ENCODE peak calls at places on chromosomes 6 and 20, in five cellular contexts. One of them, this sample, is unnamed.

GRCh38 chr6:89886378-89887120 is 7.7 kb upstream of the GJA10 start:
- DNase-seq in neural crest cell: no peak
- DNase-seq in spleen: peak
- DNase-seq in omental fat pad: no peak
- DNase-seq in GM13976: peak
- DNase-seq in this sample: no peak

GRCh38 chr20:58719258-58719657 is 26.7 kb downstream of the NPEPL1 start:
- DNase-seq in neural crest cell: no peak
- DNase-seq in spleen: peak
- DNase-seq in omental fat pad: no peak
- DNase-seq in GM13976: no peak
- DNase-seq in this sample: no peak

GRCh38 chr6:7145269-7146078 is 37.7 kb downstream of the RREB1 start:
- DNase-seq in neural crest cell: no peak
- DNase-seq in spleen: no peak
- DNase-seq in omental fat pad: no peak
- DNase-seq in GM13976: no peak
- DNase-seq in this sample: no peak

GRCh38 chr6:33975631-33976424 is 170.1 kb downstream of the GRM4 start:
- DNase-seq in neural crest cell: no peak
- DNase-seq in spleen: peak
- DNase-seq in omental fat pad: no peak
- DNase-seq in GM13976: no peak
- DNase-seq in this sample: peak

GRCh38 chr6:109456283-109456583 is 661 bp upstream of the MICAL1 start:
- DNase-seq in neural crest cell: no peak
- DNase-seq in spleen: no peak
- DNase-seq in omental fat pad: no peak
- DNase-seq in GM13976: no peak
- DNase-seq in this sample: no peak

GRCh38 chr6:123926000-123926399 is 122.3 kb downstream of the NKAIN2 start:
- DNase-seq in neural crest cell: no peak
- DNase-seq in spleen: no peak
- DNase-seq in omental fat pad: no peak
- DNase-seq in GM13976: no peak
- DNase-seq in this sample: no peak

GRCh38 chr6:38782616-38783015 is 67.5 kb downstream of the DNAH8 start:
- DNase-seq in neural crest cell: no peak
- DNase-seq in spleen: no peak
- DNase-seq in omental fat pad: no peak
- DNase-seq in GM13976: no peak
- DNase-seq in this sample: no peak

GRCh38 chr6:148883270-148883669 is 136.4 kb downstream of the UST start:
- DNase-seq in neural crest cell: no peak
- DNase-seq in spleen: no peak
- DNase-seq in omental fat pad: no peak
- DNase-seq in GM13976: no peak
- DNase-seq in this sample: no peak

GRCh38 chr20:24066075-24066700 is 77.6 kb upstream of the GGTLC1 start:
- DNase-seq in neural crest cell: no peak
- DNase-seq in spleen: no peak
- DNase-seq in omental fat pad: no peak
- DNase-seq in GM13976: no peak
- DNase-seq in this sample: no peak

GRCh38 chr20:3839328-3839727 is 7.3 kb upstream of the MAVS start:
- DNase-seq in neural crest cell: no peak
- DNase-seq in spleen: no peak
- DNase-seq in omental fat pad: no peak
- DNase-seq in GM13976: no peak
- DNase-seq in this sample: no peak

GRCh38 chr6:169452117-169452868 is 198.6 kb upstream of the THBS2 start:
- DNase-seq in neural crest cell: no peak
- DNase-seq in spleen: no peak
- DNase-seq in omental fat pad: peak
- DNase-seq in GM13976: no peak
- DNase-seq in this sample: no peak

GRCh38 chr6:20873425-20874190 is 339.4 kb downstream of the CDKAL1 start:
- DNase-seq in neural crest cell: no peak
- DNase-seq in spleen: no peak
- DNase-seq in omental fat pad: no peak
- DNase-seq in GM13976: no peak
- DNase-seq in this sample: no peak

GRCh38 chr6:93801101-93801847 is 381.9 kb upstream of the EPHA7 start:
- DNase-seq in neural crest cell: no peak
- DNase-seq in spleen: no peak
- DNase-seq in omental fat pad: no peak
- DNase-seq in GM13976: no peak
- DNase-seq in this sample: no peak

GRCh38 chr6:108661430-108661829 is 100.7 kb downstream of the FOXO3 start:
- DNase-seq in neural crest cell: no peak
- DNase-seq in spleen: no peak
- DNase-seq in omental fat pad: no peak
- DNase-seq in GM13976: no peak
- DNase-seq in this sample: no peak

GRCh38 chr20:62028384-62028783 is 37.3 kb downstream of the TAF4 start:
- DNase-seq in neural crest cell: no peak
- DNase-seq in spleen: no peak
- DNase-seq in omental fat pad: no peak
- DNase-seq in GM13976: no peak
- DNase-seq in this sample: no peak

GRCh38 chr6:26043389-26044139 is 43.7 kb upstream of the HFE start:
- DNase-seq in neural crest cell: no peak
- DNase-seq in spleen: peak
- DNase-seq in omental fat pad: no peak
- DNase-seq in GM13976: peak
- DNase-seq in this sample: no peak

GRCh38 chr20:10645205-10645570 is 28.6 kb downstream of the JAG1 start:
- DNase-seq in neural crest cell: no peak
- DNase-seq in spleen: no peak
- DNase-seq in omental fat pad: no peak
- DNase-seq in GM13976: no peak
- DNase-seq in this sample: no peak

GRCh38 chr6:144151010-144151727 is 852 bp downstream of the STX11 start:
- DNase-seq in neural crest cell: no peak
- DNase-seq in spleen: peak
- DNase-seq in omental fat pad: no peak
- DNase-seq in GM13976: peak
- DNase-seq in this sample: no peak

GRCh38 chr6:10248378-10248843 is 166.5 kb downstream of the TFAP2A start:
- DNase-seq in neural crest cell: no peak
- DNase-seq in spleen: no peak
- DNase-seq in omental fat pad: no peak
- DNase-seq in GM13976: no peak
- DNase-seq in this sample: no peak
- TF ChIP-seq CTCF in neural crest cell: no peak
- TF ChIP-seq CTCF in spleen: no peak
- TF ChIP-seq CTCF in omental fat pad: no peak
- TF ChIP-seq CTCF in GM13976: no peak
- TF ChIP-seq CTCF in this sample: no peak

GRCh38 chr6:19873031-19873430 is 35.9 kb downstream of the ID4 start:
- DNase-seq in neural crest cell: no peak
- DNase-seq in spleen: no peak
- DNase-seq in omental fat pad: no peak
- DNase-seq in GM13976: no peak
- DNase-seq in this sample: peak
- TF ChIP-seq CTCF in neural crest cell: peak
- TF ChIP-seq CTCF in spleen: no peak
- TF ChIP-seq CTCF in omental fat pad: no peak
- TF ChIP-seq CTCF in GM13976: no peak
- TF ChIP-seq CTCF in this sample: peak

GRCh38 chr6:63476302-63476701 is 96.0 kb upstream of the LOC128125822 start:
- DNase-seq in neural crest cell: no peak
- DNase-seq in spleen: no peak
- DNase-seq in omental fat pad: no peak
- DNase-seq in GM13976: no peak
- DNase-seq in this sample: no peak
- TF ChIP-seq CTCF in neural crest cell: no peak
- TF ChIP-seq CTCF in spleen: no peak
- TF ChIP-seq CTCF in omental fat pad: no peak
- TF ChIP-seq CTCF in GM13976: no peak
- TF ChIP-seq CTCF in this sample: no peak

DNA sequence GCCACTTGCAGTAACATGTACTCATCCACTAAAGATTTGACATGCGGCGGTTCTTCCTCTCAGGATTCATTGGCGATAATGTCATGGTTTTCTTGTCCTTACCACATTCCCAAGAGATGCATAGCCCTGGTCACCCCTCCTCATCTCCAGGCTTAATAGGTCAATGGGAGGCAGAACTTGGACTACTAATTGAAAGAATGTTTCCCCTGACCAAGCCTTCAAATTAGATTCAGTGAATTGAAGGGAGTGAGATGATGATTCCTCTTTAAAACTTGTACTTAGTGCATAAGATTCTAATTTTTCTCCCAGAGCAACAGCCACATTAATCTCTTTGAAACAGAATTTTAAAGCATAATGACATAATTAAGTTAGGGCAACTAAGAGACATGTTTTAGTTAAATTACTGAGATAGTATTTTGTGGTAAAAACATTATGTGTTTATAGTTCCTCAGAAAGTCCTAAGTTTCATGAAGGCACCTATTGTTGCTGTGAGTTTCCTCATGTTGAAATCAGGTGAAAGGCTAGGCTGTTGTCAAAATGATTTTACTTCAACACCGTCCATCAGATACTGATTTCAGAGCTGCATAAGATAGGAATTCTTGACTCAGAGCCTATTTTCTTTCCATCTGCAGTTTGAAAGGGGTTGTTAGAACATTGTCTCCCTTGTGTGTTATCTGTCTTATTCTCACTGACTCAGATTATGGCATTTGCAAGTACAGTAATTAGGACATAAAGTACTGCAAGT is 48.5 kb downstream of the STK4 start:
- DNase-seq in neural crest cell: no peak
- DNase-seq in spleen: no peak
- DNase-seq in omental fat pad: no peak
- DNase-seq in GM13976: no peak
- DNase-seq in this sample: no peak
- TF ChIP-seq CTCF in neural crest cell: no peak
- TF ChIP-seq CTCF in spleen: no peak
- TF ChIP-seq CTCF in omental fat pad: no peak
- TF ChIP-seq CTCF in GM13976: no peak
- TF ChIP-seq CTCF in this sample: no peak

GRCh38 chr6:40438556-40438955 is 148.6 kb downstream of the LRFN2 start:
- DNase-seq in neural crest cell: no peak
- DNase-seq in spleen: no peak
- DNase-seq in omental fat pad: no peak
- DNase-seq in GM13976: no peak
- DNase-seq in this sample: no peak
- TF ChIP-seq CTCF in neural crest cell: no peak
- TF ChIP-seq CTCF in spleen: no peak
- TF ChIP-seq CTCF in omental fat pad: no peak
- TF ChIP-seq CTCF in GM13976: no peak
- TF ChIP-seq CTCF in this sample: no peak

GRCh38 chr20:63815613-63815862 is 15.5 kb downstream of the ZBTB46 start:
- DNase-seq in neural crest cell: peak
- DNase-seq in spleen: no peak
- DNase-seq in omental fat pad: no peak
- DNase-seq in GM13976: no peak
- DNase-seq in this sample: no peak

GRCh38 chr20:63822276-63822696 is 8.8 kb downstream of the ZBTB46 start:
- DNase-seq in neural crest cell: no peak
- DNase-seq in spleen: no peak
- DNase-seq in omental fat pad: no peak
- DNase-seq in GM13976: no peak
- DNase-seq in this sample: no peak

GRCh38 chr20:63821824-63822223 is 9.2 kb downstream of the ZBTB46 start:
- DNase-seq in neural crest cell: no peak
- DNase-seq in spleen: no peak
- DNase-seq in omental fat pad: no peak
- DNase-seq in GM13976: no peak
- DNase-seq in this sample: no peak

GRCh38 chr20:63815869-63816268 is 15.2 kb downstream of the ZBTB46 start:
- DNase-seq in neural crest cell: no peak
- DNase-seq in spleen: no peak
- DNase-seq in omental fat pad: no peak
- DNase-seq in GM13976: no peak
- DNase-seq in this sample: no peak

DNA sequence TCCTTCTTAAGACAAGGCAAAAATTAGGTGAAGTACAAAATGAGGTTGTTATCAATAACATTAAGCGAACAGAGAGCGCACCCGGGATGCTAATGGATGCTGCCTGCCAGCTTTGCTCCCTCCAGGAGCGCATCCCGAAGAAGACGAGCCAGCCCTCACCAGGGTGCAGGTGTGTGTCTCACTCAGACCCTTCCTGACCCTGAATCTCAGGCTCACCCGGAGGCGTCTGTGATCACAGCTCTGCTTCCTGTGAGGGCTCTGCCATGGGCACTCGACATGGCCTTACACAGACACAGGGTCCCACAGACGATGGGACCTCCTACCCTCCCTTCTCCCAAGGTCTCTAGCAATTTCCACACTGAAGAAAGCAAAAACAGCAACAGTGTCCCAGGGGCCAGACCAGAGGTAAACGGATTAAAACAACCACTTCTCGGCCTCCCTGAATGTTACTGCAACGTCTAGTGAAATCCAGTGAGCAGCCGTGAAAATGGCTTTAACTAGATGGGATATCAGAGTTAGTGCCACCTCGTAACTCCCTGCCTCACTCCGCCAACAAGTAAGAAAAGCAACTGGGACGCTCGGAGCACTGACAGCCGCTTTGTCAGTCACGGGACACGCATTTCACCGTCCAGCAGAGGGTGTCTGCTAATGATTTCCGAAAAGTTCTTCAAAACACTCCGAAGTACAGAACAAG is 11.7 kb downstream of the ZBTB46 start:
- DNase-seq in neural crest cell: no peak
- DNase-seq in spleen: no peak
- DNase-seq in omental fat pad: no peak
- DNase-seq in GM13976: no peak
- DNase-seq in this sample: no peak
- TF ChIP-seq CTCF in neural crest cell: peak
- TF ChIP-seq CTCF in spleen: no peak
- TF ChIP-seq CTCF in omental fat pad: no peak
- TF ChIP-seq CTCF in GM13976: no peak
- TF ChIP-seq CTCF in this sample: peak

GRCh38 chr20:41693136-41693979 is 75.2 kb upstream of the CHD6 start:
- DNase-seq in neural crest cell: peak
- DNase-seq in spleen: peak
- DNase-seq in omental fat pad: peak
- DNase-seq in GM13976: peak
- DNase-seq in this sample: peak
- TF ChIP-seq CTCF in neural crest cell: peak
- TF ChIP-seq CTCF in spleen: peak
- TF ChIP-seq CTCF in omental fat pad: no peak
- TF ChIP-seq CTCF in GM13976: peak
- TF ChIP-seq CTCF in this sample: peak

DNA sequence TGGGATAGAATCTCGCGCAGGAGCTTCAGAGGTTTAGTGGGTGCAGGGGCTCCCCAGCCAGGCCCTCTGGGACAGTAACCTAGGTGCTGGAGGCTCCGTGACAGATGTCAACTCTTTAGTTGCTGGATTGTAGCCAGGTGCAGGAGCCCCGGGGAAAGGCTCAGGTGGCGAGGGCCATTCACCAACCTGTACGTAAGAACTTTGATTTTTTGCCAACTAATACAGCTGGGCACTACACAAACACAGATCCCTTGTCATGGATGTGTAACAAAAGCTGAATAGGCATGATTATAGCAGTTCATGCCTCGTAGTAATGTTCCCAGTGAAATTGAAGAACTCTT is 82.6 kb downstream of the CDC5L start:
- DNase-seq in neural crest cell: no peak
- DNase-seq in spleen: no peak
- DNase-seq in omental fat pad: no peak
- DNase-seq in GM13976: no peak
- DNase-seq in this sample: no peak
- TF ChIP-seq CTCF in neural crest cell: peak
- TF ChIP-seq CTCF in spleen: peak
- TF ChIP-seq CTCF in omental fat pad: no peak
- TF ChIP-seq CTCF in GM13976: no peak
- TF ChIP-seq CTCF in this sample: no peak